ENCODE peak calls at places on chromosomes 4 and X, in eight cellular contexts. J is left lung, Y is mucosa of descending colon, W is tibial nerve, S is ascending aorta, N is PC-3, I is AG10803, K is heart left ventricle. Z is an unnamed sample.

GRCh38 chr4:102586644-102587021 is 85.5 kb downstream of the NFKB1 start:
- DNase-seq in I (no peak), K (no peak), S (no peak), N (no peak), J (no peak), W (no peak), Y (no peak), Z (no peak)

GRCh38 chr4:1772869-1773538 is 20.1 kb upstream of the FGFR3 start:
- DNase-seq in J (no peak), S (no peak), N (no peak), I (no peak), Y (no peak), K (no peak), W (no peak), Z (no peak)

GRCh38 chr4:82798168-82799005 is at the start of gene SCD5:
- DNase-seq in I (peak; percentile 86), K (peak; percentile 66), S (no peak), N (peak; percentile 26), J (peak; percentile 75), Y (peak; percentile 52), W (peak; percentile 59), Z (no peak)

GRCh38 chrX:123138473-123138872 is 45.6 kb upstream of the GRIA3 start:
- DNase-seq in W (no peak), I (peak; percentile 77), J (no peak), N (peak; percentile 4), K (no peak), S (no peak), Y (no peak), Z (peak; percentile 29)

GRCh38 chr4:81207793-81208192 is 7.2 kb downstream of the PRKG2 start:
- DNase-seq in I (peak; percentile 98), Y (no peak), N (peak; percentile 58), J (no peak), K (no peak), S (no peak), W (no peak), Z (no peak)

GRCh38 chr4:128525939-128526630 is 238.5 kb upstream of the PGRMC2 start:
- DNase-seq in S (no peak), W (no peak), Y (no peak), N (peak; percentile 84), I (peak; percentile 68), J (no peak), K (no peak), Z (no peak)

GRCh38 chr4:73589261-73589847 is 30.9 kb downstream of the RASSF6 start:
- DNase-seq in Y (no peak), W (no peak), I (peak; percentile 81), S (no peak), J (no peak), N (peak; percentile 52), K (no peak), Z (no peak)

GRCh38 chr4:148444296-148445070 is 2.3 kb upstream of the NR3C2 start:
- DNase-seq in I (no peak), S (no peak), N (peak; percentile 22), J (no peak), Y (peak; percentile 55), W (no peak), K (peak; percentile 41), Z (no peak)

GRCh38 chrX:27918799-27919198 is 62.5 kb downstream of the DCAF8L1 start:
- DNase-seq in Y (peak; percentile 68), I (no peak), S (no peak), W (no peak), N (peak; percentile 46), J (no peak), K (no peak), Z (no peak)

GRCh38 chrX:102154218-102154860 is 1.4 kb downstream of the BEX5 start:
- DNase-seq in W (no peak), Y (peak; percentile 9), K (no peak), S (no peak), I (no peak), N (no peak), J (no peak), Z (no peak)

GRCh38 chr4:11165052-11165451 is 263.6 kb downstream of the HS3ST1 start:
- DNase-seq in W (no peak), N (peak; percentile 8), K (no peak), I (no peak), S (no peak), J (no peak), Y (no peak), Z (no peak)

GRCh38 chr4:143025111-143025704 is 159.5 kb upstream of the USP38 start:
- DNase-seq in K (no peak), S (no peak), W (peak; percentile 45), N (peak; percentile 55), Y (peak; percentile 20), J (no peak), I (peak; percentile 58), Z (no peak)

GRCh38 chr4:84852081-84852480 is 114.4 kb downstream of the WDFY3 start:
- DNase-seq in N (peak; percentile 52), I (no peak), J (no peak), K (no peak), S (no peak), W (no peak), Y (no peak), Z (no peak)

GRCh38 chr4:144970597-144970996 is 127.4 kb downstream of the ANAPC10 start:
- DNase-seq in K (no peak), J (no peak), I (no peak), S (no peak), N (no peak), W (no peak), Y (no peak), Z (no peak)

GRCh38 chrX:41259516-41259915 is 74.4 kb upstream of the DDX3X start:
- DNase-seq in W (no peak), I (peak; percentile 71), J (no peak), S (no peak), Y (no peak), K (no peak), N (no peak), Z (no peak)

GRCh38 chrX:39652336-39652735 is 445.4 kb downstream of the BCOR start:
- DNase-seq in K (no peak), I (no peak), Y (peak; percentile 43), N (peak; percentile 58), J (no peak), W (peak; percentile 7), S (no peak), Z (no peak)

GRCh38 chrX:38664285-38664684 is 102.9 kb downstream of the TSPAN7 start:
- DNase-seq in Y (peak; percentile 42), K (no peak), N (peak; percentile 56), S (no peak), I (peak; percentile 36), J (no peak), W (peak; percentile 8), Z (no peak)

GRCh38 chrX:124098089-124098488 is 136.6 kb downstream of the STAG2 start:
- DNase-seq in I (peak; percentile 47), K (no peak), Y (no peak), S (no peak), N (peak; percentile 53), J (no peak), W (no peak), Z (no peak)

GRCh38 chr4:118867311-118868067 is 21.2 kb upstream of the SYNPO2 start:
- DNase-seq in J (no peak), I (peak; percentile 64), N (no peak), Y (no peak), W (no peak), K (no peak), S (no peak), Z (no peak)

GRCh38 chrX:39841604-39842003 is 256.2 kb downstream of the BCOR start:
- DNase-seq in J (no peak), I (no peak), Y (no peak), N (no peak), S (no peak), W (no peak), K (no peak), Z (no peak)

GRCh38 chrX:123083924-123084323 is 100.2 kb upstream of the GRIA3 start:
- DNase-seq in I (peak; percentile 79), Y (no peak), S (no peak), N (peak; percentile 1), K (no peak), J (no peak), W (no peak), Z (no peak)

DNA sequence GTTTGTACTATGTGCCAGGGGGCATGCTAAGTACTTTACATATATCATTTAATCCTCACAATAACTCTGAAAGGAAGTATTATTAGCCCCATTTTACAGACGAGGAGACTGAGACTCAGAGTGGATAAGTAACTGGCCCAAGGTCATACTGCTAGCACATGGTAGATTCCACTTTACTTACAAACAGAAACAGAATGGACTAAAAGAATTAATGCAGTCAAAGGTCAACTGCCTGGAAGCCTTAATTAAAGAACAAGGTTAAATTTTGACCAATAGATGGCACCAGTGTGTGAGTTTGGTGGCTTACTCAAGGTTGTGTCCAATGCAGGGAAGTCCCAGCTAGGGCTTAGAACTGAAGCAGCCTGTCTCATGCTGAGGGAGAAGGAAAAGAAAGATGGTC is 4.7 kb downstream of the RIPPLY1 start:
- DNase-seq in Y (peak; percentile 16), I (peak; percentile 42), S (no peak), K (no peak), J (no peak), W (no peak), N (peak; percentile 79), Z (no peak)
- TF ChIP-seq CTCF in Y (no peak), I (peak; percentile 35), S (peak; percentile 16), K (peak; percentile 39), J (peak; percentile 16), W (peak; percentile 20), N (peak; percentile 74), Z (peak; percentile 51)

GRCh38 chr4:7964890-7965662 is 25.4 kb upstream of the AFAP1 start:
- DNase-seq in S (no peak), K (peak; percentile 48), J (peak; percentile 57), W (peak; percentile 63), Y (no peak), I (peak; percentile 53), N (peak; percentile 44), Z (no peak)
- H3K4me3 ChIP-seq in S (no peak overlapping the region), K (no peak overlapping the region), J (no peak overlapping the region), W (no peak overlapping the region), Y (no peak overlapping the region), I (no peak overlapping the region), N (no peak overlapping the region), Z (no peak overlapping the region)

DNA sequence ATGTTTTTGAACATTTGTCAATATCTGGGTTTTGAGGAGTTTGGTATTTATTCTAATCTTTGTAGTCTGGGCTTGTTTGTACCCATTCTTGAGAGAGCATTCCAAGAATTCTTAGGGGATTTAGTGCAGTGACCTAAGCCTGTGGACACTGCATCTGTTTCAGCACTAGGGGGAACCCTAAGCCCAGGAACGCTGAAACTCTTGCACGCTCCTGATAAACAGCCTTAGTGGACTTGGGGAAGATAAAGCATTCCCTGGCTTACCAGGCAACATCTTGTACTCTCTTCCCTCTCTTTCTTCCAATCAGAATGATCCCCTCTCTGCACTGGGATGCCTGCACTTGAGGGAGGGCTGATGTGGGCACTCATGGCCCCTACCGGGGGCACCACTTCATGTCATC is 654.9 kb upstream of the HTR2C start:
- DNase-seq in S (no peak), N (peak; percentile 44), K (no peak), J (no peak), I (peak; percentile 1), W (no peak), Y (peak; percentile 47), Z (no peak)
- TF ChIP-seq CTCF in S (no peak), N (peak; percentile 62), K (no peak), J (peak; percentile 68), I (peak; percentile 28), W (no peak), Y (no peak), Z (peak; percentile 32)

DNA sequence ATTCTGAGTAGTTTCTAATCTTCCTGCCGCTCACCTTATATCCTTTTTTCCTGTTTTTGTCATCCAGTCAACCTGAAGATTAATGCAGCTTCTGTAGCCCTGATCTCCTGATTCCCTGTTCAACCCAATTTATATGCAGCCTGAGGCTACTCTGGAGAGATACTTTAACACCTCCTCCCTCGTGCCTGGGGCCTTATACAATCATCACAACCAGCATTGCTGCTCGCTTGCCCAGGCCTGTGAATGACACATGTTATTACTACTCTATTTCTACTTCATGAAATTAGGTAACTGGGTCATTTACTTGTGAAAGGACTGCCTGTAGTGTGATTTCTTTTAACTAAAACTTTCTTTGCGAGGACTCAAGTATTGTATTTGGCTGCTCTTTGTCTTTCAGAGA is 33.7 kb upstream of the WDR17 start:
- DNase-seq in Y (no peak), I (no peak), K (no peak), S (no peak), W (no peak), N (no peak), J (no peak), Z (no peak)
- H3K4me3 ChIP-seq in Y (no peak overlapping the region), I (no peak overlapping the region), K (no peak overlapping the region), S (no peak overlapping the region), W (no peak overlapping the region), N (no peak overlapping the region), J (no peak overlapping the region), Z (no peak overlapping the region)

Z was measured in epithelial cell of proximal tubule.